ENCODE peak calls at places on chromosomes 6 and 20, in ten cellular contexts. A is CD8-positive, alpha-beta memory T cell; B is Peyer's patch; P is A549; K is CD4-positive, CD25-positive, alpha-beta regulatory T cell; W is ascending aorta; X is AG04450; Z is psoas muscle; D is esophagus squamous epithelium; U is SK-N-SH. E is an unnamed sample.

GRCh38 chr6:30877419-30878262 is 6.7 kb upstream of the DDR1 start:
- DNase-seq in A (peak; percentile 84), B (peak; percentile 91), P (peak; percentile 76), K (peak; percentile 69), W (peak; percentile 97), X (peak; percentile 71), Z (peak; percentile 89), D (peak; percentile 39), U (peak; percentile 83), E (peak; percentile 89)

GRCh38 chr20:64142546-64142945 is 21.7 kb upstream of the MYT1 start:
- DNase-seq in A (no peak), B (no peak), P (no peak), K (no peak), W (peak; percentile 41), X (no peak), Z (no peak), D (no peak), U (peak; percentile 8), E (no peak)

GRCh38 chr20:13458860-13459451 is 179.8 kb downstream of the TASP1 start:
- DNase-seq in A (peak; percentile 41), B (no peak), P (peak; percentile 41), K (no peak), W (no peak), X (no peak), Z (no peak), D (no peak), U (peak; percentile 33), E (no peak)

GRCh38 chr20:13526551-13526950 is 112.2 kb downstream of the TASP1 start:
- DNase-seq in A (no peak), B (no peak), P (no peak), K (no peak), W (no peak), X (no peak), Z (no peak), D (no peak), U (no peak), E (no peak)

GRCh38 chr20:34124469-34125249 is 12.6 kb upstream of the EIF2S2 start:
- DNase-seq in A (no peak), B (no peak), P (no peak), K (no peak), W (no peak), X (no peak), Z (no peak), D (no peak), U (peak; percentile 47), E (no peak)

GRCh38 chr6:84764332-84765049 is at the start of gene TBX18:
- DNase-seq in A (no peak), B (peak; percentile 74), P (peak; percentile 67), K (no peak), W (peak; percentile 99), X (peak; percentile 53), Z (peak; percentile 89), D (peak; percentile 17), U (peak; percentile 85), E (no peak)

GRCh38 chr6:63740709-63741108 is 105.1 kb downstream of the PHF3 start:
- DNase-seq in A (no peak), B (no peak), P (no peak), K (no peak), W (no peak), X (peak; percentile 20), Z (no peak), D (no peak), U (no peak), E (no peak)

GRCh38 chr6:119052292-119052889 is 26.1 kb downstream of the FAM184A start:
- DNase-seq in A (no peak), B (no peak), P (no peak), K (peak; percentile 15), W (no peak), X (no peak), Z (no peak), D (no peak), U (no peak), E (no peak)

GRCh38 chr6:137768935-137769334 is 98.1 kb upstream of the TNFAIP3 start:
- DNase-seq in A (no peak), B (no peak), P (no peak), K (no peak), W (no peak), X (no peak), Z (no peak), D (no peak), U (no peak), E (no peak)

GRCh38 chr6:43575105-43575771 is 600 bp downstream of the XPO5 start:
- DNase-seq in A (no peak), B (no peak), P (peak; percentile 21), K (no peak), W (no peak), X (no peak), Z (no peak), D (no peak), U (peak; percentile 68), E (no peak)

GRCh38 chr6:149896491-149896890 is 1.4 kb downstream of the RAET1E start:
- DNase-seq in A (no peak), B (no peak), P (no peak), K (no peak), W (no peak), X (no peak), Z (no peak), D (no peak), U (no peak), E (no peak)

DNA sequence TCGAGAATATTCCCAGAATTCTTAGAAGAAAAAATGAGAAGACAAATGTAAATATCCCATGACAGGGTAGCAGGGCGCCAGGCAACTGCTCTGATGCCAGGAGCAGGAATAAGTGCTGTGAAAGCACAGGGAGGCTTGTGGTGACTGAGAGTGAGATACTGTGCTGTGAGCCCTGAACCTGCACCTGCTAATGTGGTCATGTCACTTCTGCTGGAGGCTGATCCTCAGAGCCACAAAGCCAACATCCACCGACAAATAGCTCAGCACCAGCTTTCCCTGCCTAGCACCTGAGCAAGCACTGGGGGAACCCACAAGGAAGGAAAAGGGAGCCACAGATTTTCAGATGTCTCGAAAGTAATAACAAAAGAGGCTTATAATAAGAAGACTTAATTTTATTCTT is 368.5 kb upstream of the CDH4 start:
- DNase-seq in A (no peak), B (no peak), P (no peak), K (no peak), W (no peak), X (no peak), Z (no peak), D (no peak), U (no peak), E (no peak)
- H3K4me3 ChIP-seq in A (no peak overlapping the region), B (no peak overlapping the region), P (no peak overlapping the region), K (no peak overlapping the region), W (no peak overlapping the region), X (no peak overlapping the region), Z (no peak overlapping the region), D (no peak overlapping the region), U (no peak overlapping the region), E (no peak overlapping the region)

GRCh38 chr20:32780278-32780677 is 18.1 kb downstream of the DNMT3B start:
- DNase-seq in A (no peak), B (no peak), P (no peak), K (no peak), W (no peak), X (no peak), Z (no peak), D (no peak), U (no peak), E (no peak)
- H3K27ac ChIP-seq in A (no peak overlapping the region), B (no peak overlapping the region), P (no peak overlapping the region), K (no peak overlapping the region), W (no peak overlapping the region), X (no peak overlapping the region), Z (no peak overlapping the region), D (no peak overlapping the region), U (no peak overlapping the region), E (no peak overlapping the region)

GRCh38 chr6:88933521-88933920 is 29.9 kb downstream of the RNGTT start:
- DNase-seq in A (no peak), B (no peak), P (no peak), K (no peak), W (no peak), X (no peak), Z (no peak), D (no peak), U (no peak), E (no peak)
- H3K4me3 ChIP-seq in A (no peak overlapping the region), B (no peak overlapping the region), P (no peak overlapping the region), K (no peak overlapping the region), W (no peak overlapping the region), X (no peak overlapping the region), Z (no peak overlapping the region), D (no peak overlapping the region), U (no peak overlapping the region), E (no peak overlapping the region)

DNA sequence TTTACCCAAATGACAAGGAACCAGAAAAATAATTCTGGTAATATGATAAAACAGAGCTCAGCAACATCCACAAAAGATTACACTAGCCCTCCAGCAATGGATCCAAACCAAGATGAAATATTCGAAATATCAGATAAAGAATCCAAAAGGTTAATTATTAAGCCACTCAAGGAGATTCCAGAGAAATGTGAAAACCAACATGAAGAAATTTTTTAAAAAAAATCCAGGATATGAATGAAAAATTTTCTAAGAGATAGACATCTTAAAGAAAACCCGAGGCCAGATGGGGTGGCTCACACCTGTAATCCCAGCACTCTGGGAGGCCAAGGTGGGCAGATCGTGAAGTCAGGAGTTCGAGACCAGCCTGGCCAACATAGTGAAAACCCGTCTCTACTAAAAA is 124.4 kb downstream of the CDK19 start:
- DNase-seq in A (no peak), B (no peak), P (no peak), K (no peak), W (no peak), X (no peak), Z (no peak), D (no peak), U (no peak), E (no peak)
- H3K27ac ChIP-seq in A (no peak overlapping the region), B (no peak overlapping the region), P (peak overlapping the region; percentile 72), K (no peak overlapping the region), W (no peak overlapping the region), X (no peak overlapping the region), Z (no peak overlapping the region), D (no peak overlapping the region), U (no peak overlapping the region), E (no peak overlapping the region)